ENCODE peak calls at places on chromosomes 16 and 17, in nine cellular contexts. R is OCI-M1; F is stimulated activated CD8-positive, alpha-beta memory T cell treated with anti-CD3 and anti-CD28 coated beads, Interleukin-15, amount 100 ng/mL, for 48 hours; W is colonic mucosa; M is small intestine; O is DMS 273 treated with DMSO at 0.1 percent for 48 hours; E is fibroblast of mammary gland; Z is uterus; T is skeletal muscle cell. G is an unnamed sample.

GRCh38 chr17:56870163-56870651 is 36.3 kb downstream of the DGKE start:
- DNase-seq in R (no peak), F (no peak), W (no peak), M (no peak), O (no peak), E (peak; percentile 8), Z (no peak), T (no peak), G (no peak)

GRCh38 chr17:56899403-56899802 is 14.4 kb downstream of the TRIM25 start:
- DNase-seq in R (no peak), F (no peak), W (no peak), M (no peak), O (no peak), E (no peak), Z (no peak), T (no peak), G (no peak)

GRCh38 chr17:9389116-9389515 is 186.5 kb downstream of the STX8 start:
- DNase-seq in R (no peak), F (no peak), W (no peak), M (peak; percentile 22), O (no peak), E (peak; percentile 92), Z (no peak), T (peak; percentile 72), G (no peak)

GRCh38 chr16:3023415-3023668 is 400 bp downstream of the HCFC1R1 start:
- DNase-seq in R (no peak), F (no peak), W (no peak), M (peak; percentile 34), O (no peak), E (peak; percentile 74), Z (peak; percentile 63), T (peak; percentile 15), G (no peak)

GRCh38 chr17:3980381-3980975 is 16.2 kb upstream of the ATP2A3 start:
- DNase-seq in R (no peak), F (no peak), W (no peak), M (no peak), O (no peak), E (no peak), Z (no peak), T (no peak), G (no peak)

GRCh38 chr17:34610038-34610437 is 30.7 kb downstream of the TMEM132E start:
- DNase-seq in R (no peak), F (no peak), W (no peak), M (no peak), O (no peak), E (no peak), Z (no peak), T (no peak), G (no peak)

GRCh38 chr16:10297341-10298006 is 88.4 kb upstream of the ATF7IP2 start:
- DNase-seq in R (peak; percentile 41), F (no peak), W (no peak), M (no peak), O (no peak), E (no peak), Z (no peak), T (no peak), G (no peak)

GRCh38 chr17:67974186-67974585 is 22.1 kb downstream of the C17orf58 start:
- DNase-seq in R (no peak), F (no peak), W (peak; percentile 8), M (no peak), O (no peak), E (no peak), Z (no peak), T (no peak), G (no peak)

GRCh38 chr17:49576121-49576905 is 642 bp downstream of the NXPH3 start:
- DNase-seq in R (no peak), F (no peak), W (no peak), M (no peak), O (peak; percentile 22), E (peak; percentile 27), Z (peak; percentile 62), T (no peak), G (peak; percentile 73)

GRCh38 chr17:14156689-14157088 is 80.0 kb downstream of the CDRT15 start:
- DNase-seq in R (no peak), F (no peak), W (no peak), M (no peak), O (no peak), E (peak; percentile 77), Z (no peak), T (no peak), G (no peak)

GRCh38 chr17:10261098-10261497 is 62.7 kb upstream of the GAS7 start:
- DNase-seq in R (no peak), F (no peak), W (no peak), M (no peak), O (no peak), E (no peak), Z (no peak), T (no peak), G (no peak)

GRCh38 chr17:1180958-1181768 is 1.4 kb upstream of the ABR start:
- DNase-seq in R (no peak), F (no peak), W (no peak), M (no peak), O (no peak), E (no peak), Z (no peak), T (no peak), G (no peak)

GRCh38 chr17:43661699-43662431 is at the start of gene MEOX1:
- DNase-seq in R (no peak), F (peak; percentile 9), W (no peak), M (no peak), O (peak; percentile 55), E (peak; percentile 79), Z (no peak), T (peak; percentile 52), G (no peak)

G was measured in cardiac septum.